ENCODE peak calls at places on chromosome 19, in six cellular contexts. One of them, this sample, is unnamed. For H3K27me3 and H3K9me3, the result is how much of the 10 kb centered on the place peaks cover.

GRCh38 chr19:51739466-51740213 is 12.0 kb downstream of the FPR1 start:
- DNase-seq in breast epithelium: no peak
- DNase-seq in H9: no peak
- DNase-seq in hepatocyte: no peak
- DNase-seq in ascending aorta: no peak
- DNase-seq in psoas muscle: no peak
- DNase-seq in this sample: no peak

GRCh38 chr19:48489608-48490216 is 20.5 kb downstream of the CYTH2 start:
- DNase-seq in hepatocyte: peak
- DNase-seq in ascending aorta: peak
- DNase-seq in breast epithelium: no peak
- DNase-seq in H9: peak
- DNase-seq in psoas muscle: peak
- DNase-seq in this sample: peak

GRCh38 chr19:50694815-50695145 is 24.8 kb downstream of the SHANK1 start:
- DNase-seq in ascending aorta: no peak
- DNase-seq in H9: no peak
- DNase-seq in breast epithelium: no peak
- DNase-seq in hepatocyte: no peak
- DNase-seq in psoas muscle: no peak
- DNase-seq in this sample: no peak

GRCh38 chr19:9622531-9622930 is 1.5 kb upstream of the ZNF561 start:
- DNase-seq in psoas muscle: no peak
- DNase-seq in ascending aorta: no peak
- DNase-seq in breast epithelium: peak
- DNase-seq in H9: no peak
- DNase-seq in hepatocyte: no peak
- DNase-seq in this sample: no peak

GRCh38 chr19:45424191-45425058 is 708 bp upstream of the ERCC1 start:
- DNase-seq in H9: peak
- DNase-seq in psoas muscle: peak
- DNase-seq in hepatocyte: peak
- DNase-seq in ascending aorta: peak
- DNase-seq in breast epithelium: no peak
- DNase-seq in this sample: peak

GRCh38 chr19:1650627-1651009 is 1.8 kb downstream of the TCF3 start:
- DNase-seq in breast epithelium: no peak
- DNase-seq in hepatocyte: no peak
- DNase-seq in ascending aorta: no peak
- DNase-seq in psoas muscle: no peak
- DNase-seq in H9: no peak
- DNase-seq in this sample: no peak

GRCh38 chr19:44607049-44607448 is 6.3 kb upstream of the IGSF23 start:
- DNase-seq in ascending aorta: no peak
- DNase-seq in H9: no peak
- DNase-seq in psoas muscle: no peak
- DNase-seq in breast epithelium: no peak
- DNase-seq in hepatocyte: no peak
- DNase-seq in this sample: no peak

GRCh38 chr19:18417250-18418033 is 1.8 kb upstream of the SSBP4 start:
- DNase-seq in H9: peak
- DNase-seq in hepatocyte: peak
- DNase-seq in psoas muscle: peak
- DNase-seq in breast epithelium: no peak
- DNase-seq in ascending aorta: peak
- DNase-seq in this sample: no peak

GRCh38 chr19:32396046-32396652 is 9.4 kb upstream of the DPY19L3 start:
- DNase-seq in breast epithelium: no peak
- DNase-seq in ascending aorta: no peak
- DNase-seq in psoas muscle: no peak
- DNase-seq in hepatocyte: no peak
- DNase-seq in H9: no peak
- DNase-seq in this sample: no peak

GRCh38 chr19:32010071-32010470 is 335.3 kb upstream of the ZNF507 start:
- DNase-seq in H9: no peak
- DNase-seq in ascending aorta: no peak
- DNase-seq in psoas muscle: no peak
- DNase-seq in hepatocyte: no peak
- DNase-seq in breast epithelium: no peak
- DNase-seq in this sample: no peak

GRCh38 chr19:50644315-50644915 is 4.7 kb upstream of the SYT3 start:
- DNase-seq in H9: no peak
- DNase-seq in breast epithelium: no peak
- DNase-seq in ascending aorta: no peak
- DNase-seq in psoas muscle: no peak
- DNase-seq in hepatocyte: no peak
- DNase-seq in this sample: no peak

GRCh38 chr19:49475995-49476880 is 2.2 kb downstream of the FLT3LG start:
- DNase-seq in ascending aorta: no peak
- DNase-seq in hepatocyte: peak
- DNase-seq in psoas muscle: peak
- DNase-seq in breast epithelium: no peak
- DNase-seq in H9: peak
- DNase-seq in this sample: no peak

GRCh38 chr19:43901395-43902390 is 33.4 kb downstream of the ZNF45 start:
- DNase-seq in hepatocyte: peak
- DNase-seq in breast epithelium: peak
- DNase-seq in ascending aorta: peak
- DNase-seq in psoas muscle: peak
- DNase-seq in H9: peak
- DNase-seq in this sample: peak

GRCh38 chr19:32351807-32352630 is 6.6 kb downstream of the ZNF507 start:
- DNase-seq in H9: no peak
- DNase-seq in ascending aorta: no peak
- DNase-seq in breast epithelium: no peak
- DNase-seq in hepatocyte: no peak
- DNase-seq in psoas muscle: no peak
- DNase-seq in this sample: no peak

GRCh38 chr19:35119578-35119977 is 4.0 kb downstream of the FXYD3 start:
- DNase-seq in breast epithelium: no peak
- DNase-seq in ascending aorta: no peak
- DNase-seq in H9: no peak
- DNase-seq in psoas muscle: no peak
- DNase-seq in hepatocyte: no peak
- DNase-seq in this sample: no peak

GRCh38 chr19:45901432-45901903 is 945 bp downstream of the MYPOP start:
- DNase-seq in H9: peak
- DNase-seq in breast epithelium: no peak
- DNase-seq in hepatocyte: peak
- DNase-seq in psoas muscle: peak
- DNase-seq in ascending aorta: peak
- DNase-seq in this sample: no peak

GRCh38 chr19:34057155-34057554 is 115.1 kb upstream of the LSM14A start:
- DNase-seq in hepatocyte: no peak
- DNase-seq in breast epithelium: no peak
- DNase-seq in psoas muscle: no peak
- DNase-seq in H9: no peak
- DNase-seq in ascending aorta: no peak
- DNase-seq in this sample: no peak

GRCh38 chr19:47413941-47414340 is 5.4 kb downstream of the MEIS3 start:
- DNase-seq in H9: no peak
- DNase-seq in psoas muscle: no peak
- DNase-seq in hepatocyte: no peak
- DNase-seq in breast epithelium: no peak
- DNase-seq in ascending aorta: no peak
- DNase-seq in this sample: no peak

GRCh38 chr19:49335071-49335783 is at the start of gene CD37:
- DNase-seq in H9: peak
- DNase-seq in ascending aorta: peak
- DNase-seq in psoas muscle: no peak
- DNase-seq in breast epithelium: peak
- DNase-seq in hepatocyte: no peak
- DNase-seq in this sample: no peak

GRCh38 chr19:47740866-47741519 is 4.4 kb upstream of the NOP53 start:
- DNase-seq in ascending aorta: no peak
- DNase-seq in breast epithelium: no peak
- DNase-seq in psoas muscle: no peak
- DNase-seq in H9: no peak
- DNase-seq in hepatocyte: no peak
- DNase-seq in this sample: no peak

GRCh38 chr19:4390862-4391693 is 9.3 kb downstream of the SH3GL1 start:
- DNase-seq in H9: no peak
- DNase-seq in breast epithelium: no peak
- DNase-seq in psoas muscle: peak
- DNase-seq in hepatocyte: peak
- DNase-seq in ascending aorta: no peak
- DNase-seq in this sample: no peak

GRCh38 chr19:48624791-48625723 is 5.8 kb downstream of the SPHK2 start:
- DNase-seq in ascending aorta: no peak
- DNase-seq in H9: no peak
- DNase-seq in hepatocyte: peak
- DNase-seq in breast epithelium: no peak
- DNase-seq in psoas muscle: no peak
- DNase-seq in this sample: no peak

GRCh38 chr19:49555600-49556411 is 24.6 kb downstream of the NOSIP start:
- DNase-seq in ascending aorta: peak
- DNase-seq in hepatocyte: peak
- DNase-seq in psoas muscle: peak
- DNase-seq in breast epithelium: no peak
- DNase-seq in H9: peak
- DNase-seq in this sample: peak

GRCh38 chr19:55695511-55696290 is 20.7 kb downstream of the EPN1 start:
- DNase-seq in hepatocyte: no peak
- DNase-seq in psoas muscle: no peak
- DNase-seq in breast epithelium: no peak
- DNase-seq in ascending aorta: no peak
- DNase-seq in H9: no peak
- DNase-seq in this sample: no peak

GRCh38 chr19:23771761-23772667 is 13.3 kb upstream of the ZNF681 start:
- DNase-seq in hepatocyte: no peak
- DNase-seq in breast epithelium: no peak
- DNase-seq in psoas muscle: no peak
- DNase-seq in H9: no peak
- DNase-seq in ascending aorta: no peak
- DNase-seq in this sample: no peak

GRCh38 chr19:408441-409005 is 424 bp downstream of the C2CD4C start:
- DNase-seq in hepatocyte: no peak
- DNase-seq in ascending aorta: no peak
- DNase-seq in H9: peak
- DNase-seq in psoas muscle: no peak
- DNase-seq in breast epithelium: no peak
- DNase-seq in this sample: no peak
- H3K27me3 ChIP-seq in hepatocyte: under half
- H3K27me3 ChIP-seq in ascending aorta: under half
- H3K27me3 ChIP-seq in H9: under half
- H3K27me3 ChIP-seq in psoas muscle: under half
- H3K27me3 ChIP-seq in breast epithelium: under half
- H3K27me3 ChIP-seq in this sample: under half

GRCh38 chr19:22422220-22422619 is at the start of gene ZNF98:
- DNase-seq in hepatocyte: no peak
- DNase-seq in psoas muscle: peak
- DNase-seq in breast epithelium: peak
- DNase-seq in ascending aorta: peak
- DNase-seq in H9: no peak
- DNase-seq in this sample: no peak
- H3K9me3 ChIP-seq in hepatocyte: under half
- H3K9me3 ChIP-seq in psoas muscle: under half
- H3K9me3 ChIP-seq in breast epithelium: under half
- H3K9me3 ChIP-seq in ascending aorta: under half
- H3K9me3 ChIP-seq in H9: half or more
- H3K9me3 ChIP-seq in this sample: under half

GRCh38 chr19:42366676-42367075 is 23.4 kb downstream of the CNFN start:
- DNase-seq in ascending aorta: no peak
- DNase-seq in psoas muscle: no peak
- DNase-seq in breast epithelium: no peak
- DNase-seq in hepatocyte: no peak
- DNase-seq in H9: no peak
- DNase-seq in this sample: no peak
- TF ChIP-seq CTCF in ascending aorta: no peak
- TF ChIP-seq CTCF in psoas muscle: no peak
- TF ChIP-seq CTCF in breast epithelium: no peak
- TF ChIP-seq CTCF in hepatocyte: no peak
- TF ChIP-seq CTCF in H9: no peak
- TF ChIP-seq CTCF in this sample: no peak

GRCh38 chr19:14840206-14840605 is 5.2 kb upstream of the OR7A5 start:
- DNase-seq in ascending aorta: no peak
- DNase-seq in H9: no peak
- DNase-seq in breast epithelium: no peak
- DNase-seq in hepatocyte: no peak
- DNase-seq in psoas muscle: no peak
- DNase-seq in this sample: no peak
- H3K27me3 ChIP-seq in ascending aorta: under half
- H3K27me3 ChIP-seq in H9: under half
- H3K27me3 ChIP-seq in breast epithelium: under half
- H3K27me3 ChIP-seq in hepatocyte: under half
- H3K27me3 ChIP-seq in psoas muscle: under half
- H3K27me3 ChIP-seq in this sample: under half

GRCh38 chr19:15274477-15274876 is 42.2 kb upstream of the EPHX3 start:
- DNase-seq in H9: no peak
- DNase-seq in hepatocyte: no peak
- DNase-seq in psoas muscle: no peak
- DNase-seq in breast epithelium: no peak
- DNase-seq in ascending aorta: no peak
- DNase-seq in this sample: no peak

GRCh38 chr19:15280048-15280725 is 47.9 kb upstream of the EPHX3 start:
- DNase-seq in psoas muscle: peak
- DNase-seq in ascending aorta: no peak
- DNase-seq in H9: no peak
- DNase-seq in hepatocyte: no peak
- DNase-seq in breast epithelium: no peak
- DNase-seq in this sample: no peak

GRCh38 chr19:15280915-15281683 is 48.9 kb upstream of the EPHX3 start:
- DNase-seq in hepatocyte: peak
- DNase-seq in H9: no peak
- DNase-seq in psoas muscle: peak
- DNase-seq in ascending aorta: peak
- DNase-seq in breast epithelium: peak
- DNase-seq in this sample: peak

GRCh38 chr19:15279326-15279904 is 47.2 kb upstream of the EPHX3 start:
- DNase-seq in H9: no peak
- DNase-seq in psoas muscle: no peak
- DNase-seq in breast epithelium: no peak
- DNase-seq in ascending aorta: no peak
- DNase-seq in hepatocyte: no peak
- DNase-seq in this sample: no peak

DNA sequence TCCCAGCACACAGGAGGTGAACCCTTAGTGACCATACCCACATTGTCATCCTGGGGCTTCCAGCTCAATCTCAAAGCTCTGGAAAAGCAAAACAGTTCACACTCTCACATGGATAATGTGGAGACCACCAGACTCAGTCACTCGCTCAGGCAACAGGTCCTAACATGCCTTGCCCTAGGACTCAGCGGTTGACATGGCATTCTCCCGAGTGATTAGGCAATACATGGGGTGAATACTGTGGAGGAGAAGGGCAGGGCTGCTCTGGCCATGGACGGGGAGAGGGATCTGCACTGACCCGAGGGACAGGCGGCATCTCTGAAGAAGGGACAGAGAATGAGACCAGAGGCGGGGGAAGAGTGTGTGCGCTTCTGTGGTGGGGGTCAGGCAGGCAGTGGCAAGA is 44.4 kb upstream of the EPHX3 start:
- DNase-seq in ascending aorta: no peak
- DNase-seq in breast epithelium: no peak
- DNase-seq in hepatocyte: no peak
- DNase-seq in H9: no peak
- DNase-seq in psoas muscle: no peak
- DNase-seq in this sample: no peak
- H3K9me3 ChIP-seq in ascending aorta: under half
- H3K9me3 ChIP-seq in breast epithelium: under half
- H3K9me3 ChIP-seq in hepatocyte: under half
- H3K9me3 ChIP-seq in H9: under half
- H3K9me3 ChIP-seq in psoas muscle: under half
- H3K9me3 ChIP-seq in this sample: under half